ENCODE peak calls at places on chromosomes 3 and 15, in ten cellular contexts. Y, U, V, O, S, N, Q, Z, W and J are unnamed samples.

GRCh38 chr15:53693729-53694533 is 65.5 kb downstream of the WDR72 start:
- DNase-seq in V (no peak), W (no peak), S (no peak), Z (no peak), Q (peak), Y (peak), N (no peak), U (no peak), O (no peak), J (no peak)

GRCh38 chr3:11019116-11019515 is 26.6 kb downstream of the SLC6A1 start:
- DNase-seq in U (no peak), O (no peak), Y (no peak), Z (no peak), W (no peak), Q (no peak), N (no peak), S (no peak), V (no peak), J (no peak)

GRCh38 chr15:48630245-48630644 is 15.3 kb downstream of the FBN1 start:
- DNase-seq in Z (no peak), W (no peak), Q (no peak), V (no peak), O (no peak), N (no peak), S (no peak), U (no peak), Y (no peak), J (no peak)

GRCh38 chr3:142366434-142366833 is 81.4 kb downstream of the XRN1 start:
- DNase-seq in W (no peak), V (no peak), Z (no peak), S (no peak), N (no peak), Y (no peak), U (peak), O (no peak), Q (no peak), J (peak)

GRCh38 chr3:194773216-194773615 is 87.5 kb downstream of the FAM43A start:
- DNase-seq in O (no peak), V (no peak), N (no peak), Q (peak), Z (no peak), U (no peak), S (no peak), Y (no peak), W (no peak), J (peak)

GRCh38 chr15:55248895-55249294 is 40.7 kb downstream of the RAB27A start:
- DNase-seq in S (no peak), Y (no peak), Q (no peak), V (no peak), N (no peak), U (no peak), O (no peak), W (no peak), Z (no peak), J (no peak)

GRCh38 chr3:127742580-127742979 is 69.8 kb downstream of the ABTB1 start:
- DNase-seq in Y (no peak), O (no peak), U (no peak), Q (no peak), Z (no peak), S (no peak), W (no peak), V (no peak), N (no peak), J (no peak)

GRCh38 chr15:101190196-101190595 is 61.7 kb downstream of the CHSY1 start:
- DNase-seq in N (no peak), W (no peak), Y (no peak), S (no peak), Q (no peak), V (no peak), U (no peak), Z (no peak), O (no peak), J (no peak)

GRCh38 chr3:85838921-85839320 is 880.1 kb downstream of the CADM2 start:
- DNase-seq in Y (no peak), O (no peak), N (no peak), W (no peak), Q (no peak), V (no peak), Z (no peak), S (no peak), U (no peak), J (no peak)

GRCh38 chr3:183253961-183254815 is 1.1 kb downstream of the B3GNT5 start:
- DNase-seq in Q (peak), W (peak), Z (no peak), U (peak), Y (no peak), S (peak), V (no peak), O (no peak), N (no peak), J (peak)

GRCh38 chr3:46406786-46407611 is at the start of the genes CCR5AS and CCRL2:
- DNase-seq in O (peak), S (no peak), Y (peak), W (no peak), Z (no peak), V (no peak), Q (peak), N (no peak), U (no peak), J (peak)

GRCh38 chr15:89002281-89002761 is 85.9 kb upstream of the ABHD2 start:
- DNase-seq in O (no peak), S (no peak), Q (no peak), N (no peak), V (peak), W (no peak), Y (no peak), U (peak), Z (peak), J (no peak)

GRCh38 chr3:128845695-128846491 is 33.5 kb upstream of the ACAD9 start:
- DNase-seq in O (peak), U (peak), W (peak), Z (no peak), Q (peak), S (peak), Y (peak), N (peak), V (peak), J (peak)

DNA sequence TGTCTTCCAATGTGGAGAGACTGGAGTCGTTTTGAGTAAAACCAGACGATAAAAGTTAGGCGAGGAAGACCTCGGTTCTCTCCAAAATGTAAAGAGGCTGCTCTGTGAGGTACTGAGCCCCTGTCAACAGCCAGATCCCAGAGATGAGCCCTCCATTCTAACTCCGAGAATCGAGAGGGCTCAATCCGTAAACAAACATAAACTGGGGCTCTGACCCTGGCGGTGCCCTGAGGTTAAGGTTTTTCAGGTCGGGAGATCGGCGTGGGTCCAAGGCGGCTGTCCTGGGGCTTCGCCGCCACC is 417 bp downstream of the TBCCD1 start:
- DNase-seq in S (no peak), Y (no peak), W (no peak), Q (no peak), U (no peak), V (no peak), O (no peak), N (no peak), Z (no peak), J (no peak)
- H3K4me3 ChIP-seq in S (peak), Y (peak), W (peak), Q (peak), U (peak), V (peak), O (peak), N (peak), Z (peak), J (peak)

GRCh38 chr15:91049378-91050127 is 27.2 kb upstream of the VPS33B start:
- DNase-seq in Y (peak), W (peak), S (no peak), O (peak), Z (no peak), Q (no peak), U (peak), N (peak), V (peak), J (peak)
- H3K4me3 ChIP-seq in Y (no peak), W (no peak), S (no peak), O (no peak), Z (no peak), Q (no peak), U (no peak), N (no peak), V (no peak), J (no peak)

GRCh38 chr15:83652606-83653204 is 1.2 kb upstream of the ADAMTSL3 start:
- DNase-seq in O (no peak), Z (no peak), W (no peak), Y (no peak), N (no peak), V (no peak), Q (no peak), S (no peak), U (no peak), J (no peak)

GRCh38 chr15:83654379-83655236 is 685 bp downstream of the ADAMTSL3 start:
- DNase-seq in N (no peak), U (no peak), Z (no peak), O (no peak), V (no peak), Y (no peak), Q (peak), S (peak), W (no peak), J (no peak)

GRCh38 chr15:83651541-83651940 is 2.4 kb upstream of the ADAMTSL3 start:
- DNase-seq in U (no peak), Z (no peak), Q (no peak), N (no peak), S (no peak), W (no peak), O (no peak), Y (no peak), V (no peak), J (no peak)

GRCh38 chr15:83653639-83654378 is at the start of gene ADAMTSL3:
- DNase-seq in N (peak), Y (peak), O (no peak), S (peak), U (peak), Q (peak), V (no peak), Z (no peak), W (peak), J (peak)

DNA sequence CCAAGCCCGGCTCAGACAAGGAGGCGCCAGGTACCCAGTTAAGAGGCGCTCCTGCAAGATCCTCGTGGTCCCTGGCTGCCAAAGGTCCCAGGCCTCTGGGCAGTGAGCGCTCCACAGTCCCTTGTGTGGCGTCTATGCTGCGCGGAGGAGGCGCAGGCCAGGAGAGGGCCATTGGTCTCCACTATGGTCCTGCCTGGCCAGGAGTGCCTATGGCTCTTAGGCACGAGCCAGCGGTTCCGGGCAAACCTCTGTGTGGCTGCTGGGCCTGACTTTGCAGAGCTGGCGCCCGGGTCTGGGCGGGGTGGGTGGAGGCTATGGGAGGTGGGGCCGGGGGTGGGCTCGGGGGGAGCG is 660 bp upstream of the ADAMTSL3 start:
- DNase-seq in Z (no peak), U (no peak), W (no peak), O (no peak), V (no peak), Q (no peak), Y (no peak), N (peak), S (no peak), J (no peak)
- H3K4me3 ChIP-seq in Z (no peak), U (no peak), W (no peak), O (no peak), V (no peak), Q (peak), Y (no peak), N (peak), S (peak), J (no peak)

DNA sequence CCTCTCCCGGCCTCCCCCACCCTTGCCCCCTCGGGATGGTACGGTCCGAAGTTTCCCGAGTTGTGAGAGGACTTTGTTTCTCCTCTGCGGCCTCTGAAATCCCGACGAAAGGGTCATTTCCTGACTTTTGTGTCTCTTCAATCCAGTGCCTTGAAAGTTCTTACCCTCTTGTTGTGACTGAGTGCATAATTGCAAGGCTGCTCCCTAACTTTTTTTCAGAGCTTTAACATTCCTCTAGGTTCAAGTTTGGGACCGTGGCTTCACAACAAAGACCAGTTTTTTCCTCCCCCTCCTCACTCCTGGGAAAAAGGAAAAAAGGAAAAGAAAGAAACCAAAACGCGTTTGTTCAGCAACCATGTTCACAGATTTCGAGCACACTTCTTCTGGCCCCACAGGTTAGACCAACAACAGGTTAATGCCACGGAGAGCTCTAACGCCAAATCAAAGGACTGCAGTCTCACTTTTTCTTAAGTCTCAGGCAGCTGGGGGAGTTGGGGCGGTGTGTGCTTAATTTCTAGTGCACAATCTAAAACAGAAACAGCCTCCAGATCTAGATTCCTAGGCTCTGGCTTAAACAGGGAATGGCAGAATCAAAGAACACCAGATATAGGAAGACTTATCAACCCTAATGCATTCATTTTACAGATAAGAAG is 139.0 kb downstream of the TMCO5A start:
- DNase-seq in Y (no peak), W (no peak), U (peak), O (no peak), Z (no peak), Q (no peak), S (no peak), V (no peak), N (no peak), J (peak)
- H3K4me3 ChIP-seq in Y (peak), W (peak), U (peak), O (no peak), Z (peak), Q (peak), S (peak), V (peak), N (peak), J (peak)

GRCh38 chr3:16463119-16463518 is 50.4 kb downstream of the RFTN1 start:
- DNase-seq in O (no peak), Y (no peak), V (no peak), Z (no peak), S (no peak), W (no peak), U (no peak), N (no peak), Q (no peak), J (no peak)

GRCh38 chr3:16460273-16460672 is 53.2 kb downstream of the RFTN1 start:
- DNase-seq in O (no peak), S (no peak), U (no peak), Q (no peak), Z (no peak), N (no peak), V (no peak), W (no peak), Y (peak), J (no peak)

GRCh38 chr3:16462679-16463078 is 50.8 kb downstream of the RFTN1 start:
- DNase-seq in S (no peak), Y (no peak), Q (no peak), N (no peak), O (no peak), Z (no peak), V (no peak), U (no peak), W (no peak), J (peak)

GRCh38 chr3:16461463-16462245 is 51.8 kb downstream of the RFTN1 start:
- DNase-seq in O (no peak), Y (no peak), U (no peak), W (peak), Z (no peak), Q (no peak), S (no peak), V (no peak), N (no peak), J (no peak)

DNA sequence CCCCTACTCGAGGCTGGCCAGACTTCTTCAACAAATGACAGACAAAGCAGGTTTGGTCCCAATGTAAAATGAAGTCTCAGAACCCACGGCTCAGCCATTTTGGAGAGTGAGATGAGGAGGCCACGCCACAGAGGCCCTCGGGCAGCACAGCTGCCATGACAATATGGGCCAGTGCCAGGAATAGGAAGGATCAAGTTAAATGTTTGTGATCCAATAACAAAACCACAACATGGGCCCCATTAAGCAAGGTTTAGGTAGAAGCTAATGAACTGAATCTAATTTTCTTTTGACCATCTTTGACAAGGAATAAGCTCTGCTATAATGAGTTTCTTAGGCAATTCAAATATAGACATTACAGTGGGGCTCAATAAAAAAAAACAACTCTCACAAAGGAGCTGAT is 52.6 kb downstream of the RFTN1 start:
- DNase-seq in V (no peak), W (peak), U (no peak), Q (no peak), Y (no peak), Z (no peak), O (no peak), N (no peak), S (no peak), J (no peak)
- H3K4me3 ChIP-seq in V (no peak), W (no peak), U (no peak), Q (no peak), Y (no peak), Z (no peak), O (no peak), N (no peak), S (no peak), J (no peak)

DNA sequence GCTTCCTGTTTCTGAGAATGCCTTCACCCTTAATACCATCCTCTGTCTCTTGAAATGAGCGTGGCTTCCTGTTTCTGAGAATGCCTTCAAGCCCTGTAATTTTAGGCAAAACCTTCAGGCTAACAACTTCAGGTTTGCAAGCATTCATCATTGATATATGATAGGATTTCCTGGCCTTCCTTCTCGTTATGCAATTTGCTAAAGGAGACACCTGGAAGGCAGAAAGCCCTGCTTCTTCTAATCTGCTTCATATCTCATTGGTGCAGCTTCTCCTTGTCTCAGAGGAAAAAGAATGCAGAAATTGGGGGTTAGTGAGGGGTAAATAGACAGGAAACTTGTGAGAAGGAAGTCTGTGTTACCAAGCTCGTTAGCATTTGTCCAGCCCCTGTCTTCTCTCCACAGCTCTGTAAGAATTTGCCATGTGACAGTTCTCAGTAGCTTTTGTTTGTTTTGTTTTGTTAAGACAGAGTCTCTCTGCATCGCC is 7.3 kb downstream of the ARL6IP5 start:
- DNase-seq in U (no peak), Z (no peak), Q (no peak), W (no peak), V (no peak), O (no peak), N (no peak), S (no peak), Y (no peak), J (no peak)
- H3K4me3 ChIP-seq in U (no peak), Z (no peak), Q (peak), W (no peak), V (peak), O (peak), N (peak), S (no peak), Y (no peak), J (no peak)

GRCh38 chr3:160564949-160565441 is 376 bp downstream of the KPNA4 start:
- DNase-seq in W (peak), N (no peak), U (peak), V (no peak), Q (peak), O (peak), Y (peak), S (peak), Z (no peak), J (peak)

GRCh38 chr3:160564205-160564922 is 1.0 kb downstream of the KPNA4 start:
- DNase-seq in Q (no peak), W (peak), U (no peak), Z (no peak), O (no peak), N (no peak), V (no peak), S (no peak), Y (peak), J (peak)

GRCh38 chr3:160565442-160566403 is at the start of gene KPNA4:
- DNase-seq in O (peak), Y (peak), W (peak), Q (peak), Z (peak), S (peak), V (peak), N (peak), U (peak), J (peak)

GRCh38 chr3:160566499-160566898 is 1.1 kb upstream of the KPNA4 start:
- DNase-seq in Z (no peak), V (no peak), Y (no peak), O (no peak), W (no peak), S (no peak), N (no peak), U (no peak), Q (no peak), J (no peak)

DNA sequence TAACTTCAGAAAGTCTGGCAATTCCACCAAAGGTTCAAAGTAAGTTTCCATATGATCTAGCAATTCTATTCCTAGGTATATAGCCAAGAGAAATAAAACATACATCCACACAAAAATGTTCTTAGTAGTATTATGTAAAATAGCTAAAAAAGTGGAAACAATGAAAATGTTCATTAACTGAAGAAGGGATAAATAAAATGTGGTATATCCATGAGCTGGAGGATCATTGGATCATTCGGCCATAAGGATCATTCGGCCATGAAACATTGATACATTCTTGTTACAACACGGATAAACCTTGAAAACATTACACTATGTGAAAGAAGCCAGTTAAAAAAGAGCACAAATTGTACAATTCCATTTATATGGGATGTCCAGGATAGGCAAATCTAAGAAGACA is 2.4 kb downstream of the KPNA4 start:
- DNase-seq in Z (no peak), Y (no peak), U (no peak), S (no peak), W (no peak), Q (no peak), N (no peak), V (no peak), O (no peak), J (no peak)
- H3K4me3 ChIP-seq in Z (peak), Y (no peak), U (peak), S (peak), W (no peak), Q (peak), N (peak), V (peak), O (no peak), J (peak)